ENCODE peak calls at places on chromosomes 2 and 18, in five cellular contexts. D is lung microvascular endothelial cell, R is GM10248, Z is GM04504, S is astrocyte of the spinal cord. W is an unnamed sample.

GRCh38 chr2:42261531-42262195 is 92.5 kb downstream of the EML4 start:
- DNase-seq in R (no peak), D (no peak), Z (no peak), S (no peak), W (no peak)

GRCh38 chr2:174570325-174570958 is 27.2 kb downstream of the WIPF1 start:
- DNase-seq in Z (no peak), S (no peak), R (no peak), D (no peak), W (no peak)

GRCh38 chr2:216683846-216684245 is 11.5 kb downstream of the IGFBP5 start:
- DNase-seq in Z (peak), S (peak), D (peak), R (no peak), W (no peak)

GRCh38 chr2:47225061-47225783 is 70.1 kb upstream of the STPG4 start:
- DNase-seq in D (peak), S (peak), Z (peak), R (no peak), W (no peak)

GRCh38 chr2:148459300-148459891 is 185.2 kb upstream of the EPC2 start:
- DNase-seq in S (no peak), Z (peak), D (no peak), R (no peak), W (no peak)

GRCh38 chr2:24115057-24115456 is 8.1 kb downstream of the PFN4 start:
- DNase-seq in Z (no peak), D (no peak), S (no peak), R (no peak), W (no peak)

GRCh38 chr2:67526283-67526682 is 129.2 kb downstream of the ETAA1 start:
- DNase-seq in S (no peak), D (peak), R (no peak), Z (peak), W (no peak)

GRCh38 chr2:51505533-51505932 is 473.6 kb upstream of the NRXN1 start:
- DNase-seq in R (no peak), Z (no peak), S (no peak), D (no peak), W (no peak)

GRCh38 chr2:149037851-149038250 is 648 bp upstream of the LYPD6B start:
- DNase-seq in D (no peak), R (no peak), S (no peak), Z (no peak), W (no peak)

GRCh38 chr2:101699939-101700442 is 2.5 kb downstream of the MAP4K4 start:
- DNase-seq in Z (no peak), S (no peak), D (peak), R (no peak), W (no peak)

GRCh38 chr2:63719052-63719451 is 122.6 kb upstream of the UGP2 start:
- DNase-seq in R (no peak), D (no peak), S (no peak), Z (no peak), W (no peak)

GRCh38 chr2:61969376-61969775 is 63.9 kb downstream of the COMMD1 start:
- DNase-seq in Z (no peak), S (no peak), D (no peak), R (no peak), W (no peak)

GRCh38 chr2:205646680-205647079 is 35.6 kb upstream of the NRP2 start:
- DNase-seq in R (peak), S (no peak), D (no peak), Z (no peak), W (no peak)

GRCh38 chr2:47222813-47223564 is 67.9 kb upstream of the STPG4 start:
- DNase-seq in R (no peak), D (no peak), S (no peak), Z (no peak), W (no peak)

GRCh38 chr2:121003391-121003790 is 267.7 kb downstream of the GLI2 start:
- DNase-seq in R (no peak), D (no peak), S (no peak), Z (no peak), W (no peak)

GRCh38 chr18:78239090-78239457 is 740.5 kb upstream of the SALL3 start:
- DNase-seq in Z (no peak), R (no peak), S (no peak), D (no peak), W (no peak)

GRCh38 chr18:74806700-74807416 is 209.2 kb downstream of the ZNF407 start:
- DNase-seq in R (peak), Z (peak), S (peak), D (peak), W (peak)

GRCh38 chr2:159029936-159030335 is 61.5 kb downstream of the TANC1 start:
- DNase-seq in Z (no peak), D (no peak), S (no peak), R (no peak), W (no peak)

GRCh38 chr2:199230091-199230490 is 227.6 kb downstream of the SATB2 start:
- DNase-seq in R (no peak), D (peak), S (no peak), Z (no peak), W (no peak)

GRCh38 chr18:8705280-8705940 is at the start of gene MTCL1:
- DNase-seq in S (peak), D (peak), R (peak), Z (no peak), W (no peak)

GRCh38 chr2:30225131-30225762 is 6.1 kb upstream of the LBH start:
- DNase-seq in D (peak), R (peak), S (peak), Z (peak), W (no peak)

GRCh38 chr2:120691410-120691809 is 44.3 kb upstream of the GLI2 start:
- DNase-seq in S (no peak), R (no peak), D (no peak), Z (no peak), W (no peak)

GRCh38 chr2:231890896-231891513 is 35.2 kb downstream of the NPPC start:
- DNase-seq in S (no peak), R (no peak), Z (no peak), D (peak), W (no peak)

GRCh38 chr18:49966090-49966489 is 152.8 kb upstream of the ACAA2 start:
- DNase-seq in R (no peak), Z (no peak), D (no peak), S (no peak), W (no peak)